ENCODE peak calls at places on chromosomes 5 and 9, in seven cellular contexts. O is K562, F is heart left ventricle, L is right lobe of liver, H is A549, M is HCT116, Q is HepG2. N is an unnamed sample.

GRCh38 chr5:111132731-111133435 is 40.7 kb downstream of the WDR36 start:
- ATAC-seq in O (peak), F (no peak), L (peak), H (no peak), M (peak), Q (peak), N (no peak)

GRCh38 chr5:149694007-149694406 is 36.1 kb upstream of the PPARGC1B start:
- ATAC-seq in O (no peak), F (peak), L (no peak), H (no peak), M (no peak), Q (peak), N (no peak)

GRCh38 chr5:175282611-175283225 is 161.3 kb downstream of the DRD1 start:
- ATAC-seq in O (no peak), F (no peak), L (no peak), H (peak), M (no peak), Q (no peak), N (no peak)

GRCh38 chr9:114653556-114654159 is 3.9 kb downstream of the TEX53 start:
- ATAC-seq in O (peak), F (peak), L (peak), H (peak), M (peak), Q (peak), N (peak)

GRCh38 chr9:81690251-81690851 is 1.0 kb upstream of the TLE1 start:
- ATAC-seq in O (no peak), F (no peak), L (no peak), H (peak), M (no peak), Q (no peak), N (no peak)

GRCh38 chr9:127012250-127012649 is 97.7 kb downstream of the RALGPS1 start:
- ATAC-seq in O (no peak), F (no peak), L (no peak), H (peak), M (no peak), Q (no peak), N (no peak)

GRCh38 chr5:173475780-173476179 is 140.7 kb downstream of the BOD1 start:
- ATAC-seq in O (no peak), F (no peak), L (no peak), H (no peak), M (no peak), Q (no peak), N (no peak)

GRCh38 chr9:13575558-13575957 is 296.1 kb upstream of the MPDZ start:
- ATAC-seq in O (no peak), F (peak), L (peak), H (no peak), M (no peak), Q (no peak), N (no peak)

GRCh38 chr9:110081395-110081794 is 126.6 kb downstream of the C9orf152 start:
- ATAC-seq in O (no peak), F (peak), L (peak), H (no peak), M (no peak), Q (no peak), N (no peak)

GRCh38 chr5:38719916-38720315 is 125.9 kb upstream of the OSMR start:
- ATAC-seq in O (no peak), F (peak), L (no peak), H (no peak), M (no peak), Q (no peak), N (no peak)

GRCh38 chr9:101434990-101435389 is 584 bp downstream of the ALDOB start:
- ATAC-seq in O (no peak), F (no peak), L (no peak), H (no peak), M (no peak), Q (no peak), N (no peak)

GRCh38 chr9:98536542-98537173 is 172.1 kb downstream of the GABBR2 start:
- ATAC-seq in O (peak), F (no peak), L (peak), H (no peak), M (peak), Q (peak), N (no peak)

DNA sequence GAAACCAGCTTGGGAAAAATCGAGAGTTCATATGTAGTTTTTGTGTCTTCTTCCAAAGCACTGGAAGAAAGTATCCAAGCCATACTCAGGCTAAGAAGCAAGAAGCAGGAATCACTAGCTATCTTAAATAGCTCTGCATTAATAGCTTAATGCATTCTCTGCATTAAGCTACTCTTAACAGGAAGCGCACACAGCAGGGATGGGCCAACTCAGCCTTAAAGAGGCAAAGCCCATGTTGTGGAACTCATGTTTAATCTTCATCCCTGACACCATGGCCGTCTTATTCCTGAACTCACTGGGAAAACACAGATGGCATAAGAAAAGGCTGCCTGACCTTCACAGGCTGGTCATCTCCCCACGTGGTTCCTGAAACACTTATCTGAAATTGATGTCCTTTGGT is 18.7 kb upstream of the ICE1 start:
- ATAC-seq in O (no peak), F (no peak), L (no peak), H (no peak), M (no peak), Q (no peak), N (no peak)
- TF ChIP-seq POLR2A in O (no peak), F (no peak), L (no peak), H (no peak), M (no peak), Q (no peak), N (no peak)

GRCh38 chr9:76313771-76314170 is 80.5 kb downstream of the RFK start:
- ATAC-seq in O (no peak), F (no peak), L (no peak), H (no peak), M (no peak), Q (no peak), N (no peak)
- TF ChIP-seq POLR2A in O (no peak), F (no peak), L (no peak), H (no peak), M (no peak), Q (no peak), N (no peak)

DNA sequence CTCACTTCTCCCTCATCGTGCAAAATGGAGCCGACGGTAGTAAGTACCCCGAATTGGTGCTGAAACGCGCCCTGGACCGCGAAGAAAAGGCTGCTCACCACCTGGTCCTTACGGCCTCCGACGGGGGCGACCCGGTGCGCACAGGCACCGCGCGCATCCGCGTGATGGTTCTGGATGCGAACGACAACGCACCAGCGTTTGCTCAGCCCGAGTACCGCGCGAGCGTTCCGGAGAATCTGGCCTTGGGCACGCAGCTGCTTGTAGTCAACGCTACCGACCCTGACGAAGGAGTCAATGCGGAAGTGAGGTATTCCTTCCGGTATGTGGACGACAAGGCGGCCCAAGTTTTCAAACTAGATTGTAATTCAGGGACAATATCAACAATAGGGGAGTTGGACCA is 979 bp downstream of the PCDHGA12 start:
- ATAC-seq in O (no peak), F (peak), L (no peak), H (no peak), M (no peak), Q (no peak), N (no peak)
- TF ChIP-seq POLR2A in O (no peak), F (no peak), L (no peak), H (no peak), M (no peak), Q (no peak), N (no peak)

GRCh38 chr9:128818839-128819715 is 777 bp downstream of the ENDOG start:
- ATAC-seq in O (peak), F (peak), L (peak), H (peak), M (peak), Q (peak), N (peak)

GRCh38 chr9:128821584-128822406 is 3.5 kb downstream of the ENDOG start:
- ATAC-seq in O (no peak), F (no peak), L (no peak), H (no peak), M (no peak), Q (no peak), N (no peak)

GRCh38 chr9:128820665-128821583 is 2.6 kb downstream of the ENDOG start:
- ATAC-seq in O (no peak), F (no peak), L (no peak), H (no peak), M (no peak), Q (no peak), N (no peak)

GRCh38 chr9:128819716-128820664 is 1.7 kb downstream of the ENDOG start:
- ATAC-seq in O (peak), F (peak), L (no peak), H (no peak), M (no peak), Q (no peak), N (no peak)

DNA sequence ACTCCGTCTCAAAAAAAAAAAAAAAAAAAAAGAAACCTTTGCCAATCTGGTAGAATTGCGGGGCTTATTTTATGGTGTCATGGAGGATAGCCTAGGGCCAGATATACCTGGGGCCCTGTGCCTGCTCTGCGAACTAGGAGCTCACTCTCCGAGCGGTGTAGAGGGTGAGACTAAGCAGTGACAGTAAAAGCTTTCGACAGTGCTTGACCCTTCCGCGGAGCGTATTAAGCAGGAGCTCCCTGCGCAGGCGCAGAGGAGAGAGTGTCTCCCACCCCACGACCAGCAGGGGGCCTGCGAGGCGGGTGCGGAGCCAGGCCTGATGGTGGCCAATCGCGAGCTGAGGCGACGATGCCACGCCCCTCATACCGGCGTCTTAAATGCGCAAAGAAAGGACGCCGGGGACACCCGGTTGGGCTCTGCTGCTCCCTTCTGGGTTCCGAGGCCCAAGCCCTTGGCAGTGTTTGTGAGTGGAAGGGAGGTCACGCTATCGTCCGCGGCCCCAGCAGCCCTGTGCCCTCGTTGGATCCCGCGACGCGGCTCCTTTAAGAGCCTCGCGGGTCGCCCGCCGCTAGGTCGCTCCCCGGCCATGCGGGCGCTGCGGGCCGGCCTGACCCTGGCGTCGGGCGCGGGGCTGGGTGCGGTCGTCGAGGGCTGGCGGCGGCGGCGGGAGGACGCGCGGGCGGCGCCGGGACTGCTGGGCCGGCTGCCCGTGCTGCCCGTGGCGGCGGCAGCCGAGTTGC is at the start of gene ENDOG:
- ATAC-seq in O (peak), F (peak), L (peak), H (peak), M (peak), Q (peak), N (peak)
- TF ChIP-seq POLR2A in O (peak), F (peak), L (peak), H (peak), M (peak), Q (no peak), N (peak)

GRCh38 chr5:62412549-62413329 is at the start of gene IPO11:
- ATAC-seq in O (peak), F (peak), L (peak), H (peak), M (peak), Q (peak), N (peak)
- TF ChIP-seq POLR2A in O (peak), F (peak), L (no peak), H (peak), M (peak), Q (peak), N (peak)

N was measured in gastroesophageal sphincter.